ENCODE peak calls at places on chromosome 10, in five cellular contexts. One of them, this sample, is unnamed.

GRCh38 chr10:119608316-119609155 is 11.8 kb upstream of the TIAL1 start:
- DNase-seq in CD8-positive, alpha-beta memory T cell: no peak
- DNase-seq in natural killer cell: no peak
- DNase-seq in activated T-cell treated with anti-CD3 and anti-CD28 coated beads for 1 hour: peak
- DNase-seq in cardiac fibroblast: no peak
- DNase-seq in this sample: no peak

GRCh38 chr10:119401671-119402395 is 140.7 kb downstream of the RGS10 start:
- DNase-seq in natural killer cell: no peak
- DNase-seq in CD8-positive, alpha-beta memory T cell: no peak
- DNase-seq in activated T-cell treated with anti-CD3 and anti-CD28 coated beads for 1 hour: no peak
- DNase-seq in cardiac fibroblast: peak
- DNase-seq in this sample: no peak

GRCh38 chr10:98323221-98324164 is 55.5 kb upstream of the LOXL4 start:
- DNase-seq in cardiac fibroblast: peak
- DNase-seq in CD8-positive, alpha-beta memory T cell: no peak
- DNase-seq in activated T-cell treated with anti-CD3 and anti-CD28 coated beads for 1 hour: no peak
- DNase-seq in natural killer cell: no peak
- DNase-seq in this sample: no peak

GRCh38 chr10:97718659-97719142 is 5.2 kb downstream of the MARVELD1 start:
- DNase-seq in activated T-cell treated with anti-CD3 and anti-CD28 coated beads for 1 hour: no peak
- DNase-seq in natural killer cell: no peak
- DNase-seq in CD8-positive, alpha-beta memory T cell: no peak
- DNase-seq in cardiac fibroblast: peak
- DNase-seq in this sample: no peak

GRCh38 chr10:17984056-17984455 is 32.3 kb downstream of the SLC39A12 start:
- DNase-seq in natural killer cell: no peak
- DNase-seq in cardiac fibroblast: peak
- DNase-seq in activated T-cell treated with anti-CD3 and anti-CD28 coated beads for 1 hour: no peak
- DNase-seq in CD8-positive, alpha-beta memory T cell: no peak
- DNase-seq in this sample: no peak

GRCh38 chr10:33286186-33286934 is 48.1 kb downstream of the NRP1 start:
- DNase-seq in natural killer cell: no peak
- DNase-seq in activated T-cell treated with anti-CD3 and anti-CD28 coated beads for 1 hour: no peak
- DNase-seq in cardiac fibroblast: peak
- DNase-seq in CD8-positive, alpha-beta memory T cell: no peak
- DNase-seq in this sample: no peak

GRCh38 chr10:30943451-30943850 is 88.2 kb downstream of the ZNF438 start:
- DNase-seq in CD8-positive, alpha-beta memory T cell: no peak
- DNase-seq in activated T-cell treated with anti-CD3 and anti-CD28 coated beads for 1 hour: no peak
- DNase-seq in cardiac fibroblast: no peak
- DNase-seq in natural killer cell: no peak
- DNase-seq in this sample: no peak

GRCh38 chr10:95214793-95215192 is 20.8 kb downstream of the ACSM6 start:
- DNase-seq in CD8-positive, alpha-beta memory T cell: no peak
- DNase-seq in cardiac fibroblast: no peak
- DNase-seq in natural killer cell: no peak
- DNase-seq in activated T-cell treated with anti-CD3 and anti-CD28 coated beads for 1 hour: no peak
- DNase-seq in this sample: no peak

GRCh38 chr10:78464856-78465221 is 431.2 kb downstream of the RPS24 start:
- DNase-seq in cardiac fibroblast: no peak
- DNase-seq in activated T-cell treated with anti-CD3 and anti-CD28 coated beads for 1 hour: no peak
- DNase-seq in natural killer cell: no peak
- DNase-seq in CD8-positive, alpha-beta memory T cell: no peak
- DNase-seq in this sample: no peak

GRCh38 chr10:90111671-90112070 is 410.3 kb downstream of the KIF20B start:
- DNase-seq in CD8-positive, alpha-beta memory T cell: no peak
- DNase-seq in activated T-cell treated with anti-CD3 and anti-CD28 coated beads for 1 hour: no peak
- DNase-seq in natural killer cell: no peak
- DNase-seq in cardiac fibroblast: peak
- DNase-seq in this sample: no peak

GRCh38 chr10:9342865-9343450 is 1288.5 kb downstream of the GATA3 start:
- DNase-seq in cardiac fibroblast: peak
- DNase-seq in activated T-cell treated with anti-CD3 and anti-CD28 coated beads for 1 hour: no peak
- DNase-seq in CD8-positive, alpha-beta memory T cell: no peak
- DNase-seq in natural killer cell: no peak
- DNase-seq in this sample: no peak

GRCh38 chr10:123390332-123390731 is 236.1 kb downstream of the BUB3 start:
- DNase-seq in natural killer cell: no peak
- DNase-seq in activated T-cell treated with anti-CD3 and anti-CD28 coated beads for 1 hour: no peak
- DNase-seq in CD8-positive, alpha-beta memory T cell: no peak
- DNase-seq in cardiac fibroblast: no peak
- DNase-seq in this sample: no peak

GRCh38 chr10:5502903-5503835 is 3.8 kb upstream of the CALML5 start:
- DNase-seq in natural killer cell: no peak
- DNase-seq in activated T-cell treated with anti-CD3 and anti-CD28 coated beads for 1 hour: no peak
- DNase-seq in cardiac fibroblast: no peak
- DNase-seq in CD8-positive, alpha-beta memory T cell: no peak
- DNase-seq in this sample: no peak

GRCh38 chr10:110042181-110042580 is 34.4 kb downstream of the ADD3 start:
- DNase-seq in CD8-positive, alpha-beta memory T cell: no peak
- DNase-seq in activated T-cell treated with anti-CD3 and anti-CD28 coated beads for 1 hour: no peak
- DNase-seq in cardiac fibroblast: peak
- DNase-seq in natural killer cell: no peak
- DNase-seq in this sample: no peak

GRCh38 chr10:124921261-124921660 is 20.7 kb upstream of the ZRANB1 start:
- DNase-seq in natural killer cell: no peak
- DNase-seq in CD8-positive, alpha-beta memory T cell: no peak
- DNase-seq in cardiac fibroblast: no peak
- DNase-seq in activated T-cell treated with anti-CD3 and anti-CD28 coated beads for 1 hour: no peak
- DNase-seq in this sample: no peak

GRCh38 chr10:6409982-6410694 is 169.9 kb downstream of the PRKCQ start:
- DNase-seq in cardiac fibroblast: peak
- DNase-seq in CD8-positive, alpha-beta memory T cell: peak
- DNase-seq in activated T-cell treated with anti-CD3 and anti-CD28 coated beads for 1 hour: peak
- DNase-seq in natural killer cell: peak
- DNase-seq in this sample: no peak

GRCh38 chr10:129031233-129032150 is 435.5 kb upstream of the MGMT start:
- DNase-seq in activated T-cell treated with anti-CD3 and anti-CD28 coated beads for 1 hour: peak
- DNase-seq in CD8-positive, alpha-beta memory T cell: peak
- DNase-seq in cardiac fibroblast: peak
- DNase-seq in natural killer cell: no peak
- DNase-seq in this sample: peak

GRCh38 chr10:24722131-24722675 is 1.5 kb downstream of the ARHGAP21 start:
- DNase-seq in natural killer cell: no peak
- DNase-seq in cardiac fibroblast: no peak
- DNase-seq in activated T-cell treated with anti-CD3 and anti-CD28 coated beads for 1 hour: no peak
- DNase-seq in CD8-positive, alpha-beta memory T cell: no peak
- DNase-seq in this sample: no peak

GRCh38 chr10:116127296-116127695 is 145.7 kb downstream of the GFRA1 start:
- DNase-seq in natural killer cell: no peak
- DNase-seq in cardiac fibroblast: no peak
- DNase-seq in CD8-positive, alpha-beta memory T cell: no peak
- DNase-seq in activated T-cell treated with anti-CD3 and anti-CD28 coated beads for 1 hour: no peak
- DNase-seq in this sample: no peak

GRCh38 chr10:17616403-17617030 is 657 bp downstream of the HACD1 start:
- DNase-seq in natural killer cell: peak
- DNase-seq in cardiac fibroblast: peak
- DNase-seq in CD8-positive, alpha-beta memory T cell: no peak
- DNase-seq in activated T-cell treated with anti-CD3 and anti-CD28 coated beads for 1 hour: no peak
- DNase-seq in this sample: no peak

GRCh38 chr10:29974773-29975172 is 84.6 kb downstream of the JCAD start:
- DNase-seq in natural killer cell: no peak
- DNase-seq in CD8-positive, alpha-beta memory T cell: no peak
- DNase-seq in activated T-cell treated with anti-CD3 and anti-CD28 coated beads for 1 hour: no peak
- DNase-seq in cardiac fibroblast: no peak
- DNase-seq in this sample: no peak

GRCh38 chr10:126218778-126219649 is 169.3 kb downstream of the ADAM12 start:
- DNase-seq in CD8-positive, alpha-beta memory T cell: no peak
- DNase-seq in activated T-cell treated with anti-CD3 and anti-CD28 coated beads for 1 hour: no peak
- DNase-seq in natural killer cell: no peak
- DNase-seq in cardiac fibroblast: no peak
- DNase-seq in this sample: no peak